ENCODE peak calls at places on chromosomes 6 and 20, in four cellular contexts. Y is gastrocnemius medialis, O is tibial artery, W is tibial nerve. V is an unnamed sample.

GRCh38 chr6:138287144-138287955 is 69.1 kb upstream of the PBOV1 start:
- DNase-seq in Y (no peak), O (no peak), W (no peak), V (no peak)

GRCh38 chr6:1574083-1574761 is 35.5 kb upstream of the FOXC1 start:
- DNase-seq in Y (no peak), O (no peak), W (no peak), V (no peak)

GRCh38 chr6:154485784-154486183 is 24.7 kb downstream of the CNKSR3 start:
- DNase-seq in Y (no peak), O (no peak), W (no peak), V (no peak)

GRCh38 chr6:13303668-13304017 is 24.7 kb downstream of the TBC1D7 start:
- DNase-seq in Y (peak), O (peak), W (peak), V (no peak)

GRCh38 chr20:23111944-23112342 is 25.8 kb upstream of the CD93 start:
- DNase-seq in Y (no peak), O (no peak), W (no peak), V (no peak)

GRCh38 chr6:82040405-82041221 is 206.9 kb downstream of the IBTK start:
- DNase-seq in Y (no peak), O (peak), W (peak), V (peak)

GRCh38 chr20:34268145-34268544 is 26.9 kb downstream of the ASIP start:
- DNase-seq in Y (no peak), O (no peak), W (no peak), V (no peak)

GRCh38 chr6:12485226-12485764 is 195.1 kb downstream of the EDN1 start:
- DNase-seq in Y (no peak), O (no peak), W (no peak), V (no peak)

GRCh38 chr6:74356385-74356784 is 660.4 kb downstream of the CD109 start:
- DNase-seq in Y (no peak), O (no peak), W (no peak), V (peak)

GRCh38 chr6:34696189-34696738 is 303 bp downstream of the ILRUN start:
- DNase-seq in Y (peak), O (no peak), W (no peak), V (peak)

GRCh38 chr6:170257376-170257775 is 33.5 kb downstream of the DLL1 start:
- DNase-seq in Y (no peak), O (no peak), W (no peak), V (no peak)

GRCh38 chr6:129490551-129491245 is 219.3 kb downstream of the ARHGAP18 start:
- DNase-seq in Y (no peak), O (peak), W (peak), V (peak)

GRCh38 chr6:147106759-147107401 is 97.3 kb upstream of the STXBP5 start:
- DNase-seq in Y (no peak), O (no peak), W (no peak), V (no peak)

GRCh38 chr6:26216886-26217713 is 129.9 kb downstream of the HFE start:
- DNase-seq in Y (no peak), O (peak), W (peak), V (no peak)

GRCh38 chr20:1125266-1125665 is 6.9 kb downstream of the PSMF1 start:
- DNase-seq in Y (no peak), O (no peak), W (no peak), V (no peak)

GRCh38 chr20:19423892-19424620 is 211.6 kb downstream of the SLC24A3 start:
- DNase-seq in Y (no peak), O (no peak), W (no peak), V (no peak)

GRCh38 chr6:36793296-36793912 is 45.8 kb downstream of the CPNE5 start:
- DNase-seq in Y (no peak), O (no peak), W (no peak), V (no peak)

GRCh38 chr20:52175840-52176239 is 15.7 kb downstream of the ZFP64 start:
- DNase-seq in Y (no peak), O (no peak), W (no peak), V (no peak)

GRCh38 chr20:18138639-18139583 is 1.2 kb downstream of the KAT14 start:
- DNase-seq in Y (no peak), O (no peak), W (no peak), V (no peak)

GRCh38 chr6:110874880-110875547 is 429 bp downstream of the AMD1 start:
- DNase-seq in Y (peak), O (peak), W (no peak), V (peak)

GRCh38 chr20:49292010-49292409 is 14.2 kb upstream of the ZNFX1 start:
- DNase-seq in Y (no peak), O (no peak), W (no peak), V (no peak)

GRCh38 chr6:55014321-55015088 is 159.8 kb upstream of the HCRTR2 start:
- DNase-seq in Y (no peak), O (no peak), W (no peak), V (no peak)

GRCh38 chr20:32508775-32509119 is 76.4 kb downstream of the NOL4L start:
- DNase-seq in Y (no peak), O (no peak), W (no peak), V (no peak)

GRCh38 chr20:32510601-32511357 is 74.4 kb downstream of the NOL4L start:
- DNase-seq in Y (no peak), O (no peak), W (no peak), V (no peak)

GRCh38 chr20:32510120-32510600 is 75.0 kb downstream of the NOL4L start:
- DNase-seq in Y (no peak), O (no peak), W (no peak), V (no peak)

GRCh38 chr20:32507998-32508774 is 76.9 kb downstream of the NOL4L start:
- DNase-seq in Y (no peak), O (no peak), W (no peak), V (no peak)

GRCh38 chr20:32509639-32510066 is 75.5 kb downstream of the NOL4L start:
- DNase-seq in Y (no peak), O (no peak), W (no peak), V (no peak)
- TF ChIP-seq CTCF in Y (no peak), O (no peak), W (no peak), V (no peak)

DNA sequence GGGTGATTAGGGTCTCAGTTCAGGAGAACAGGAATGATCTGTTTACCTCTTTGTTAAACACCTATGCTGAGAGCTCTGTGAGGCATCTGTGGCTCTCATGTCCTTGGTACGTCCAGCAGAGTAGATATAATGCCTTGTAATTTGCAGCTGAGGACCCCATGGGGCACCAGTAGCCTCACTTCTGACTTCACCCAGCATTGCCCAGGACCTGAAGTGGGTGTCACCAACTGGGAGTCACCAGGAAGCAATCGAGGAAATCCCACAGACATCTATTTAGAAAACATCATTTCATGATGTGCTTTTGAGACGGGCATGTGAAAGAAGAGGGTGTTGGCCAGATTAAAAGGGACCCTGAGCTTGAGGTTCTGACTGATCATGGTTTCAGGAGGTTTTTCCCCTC is 8.8 kb downstream of the EDN3 start:
- DNase-seq in Y (no peak), O (no peak), W (no peak), V (no peak)
- H3K27ac ChIP-seq in Y (no peak), O (no peak), W (no peak), V (no peak)

GRCh38 chr6:43494321-43494720 is 15.8 kb downstream of the LRRC73 start:
- DNase-seq in Y (no peak), O (no peak), W (no peak), V (no peak)

GRCh38 chr6:43496370-43497128 is 13.6 kb downstream of the LRRC73 start:
- DNase-seq in Y (no peak), O (no peak), W (no peak), V (peak)

GRCh38 chr6:43494766-43495165 is 15.4 kb downstream of the LRRC73 start:
- DNase-seq in Y (no peak), O (no peak), W (no peak), V (no peak)

GRCh38 chr6:43497129-43497396 is 13.1 kb downstream of the LRRC73 start:
- DNase-seq in Y (no peak), O (no peak), W (no peak), V (no peak)

DNA sequence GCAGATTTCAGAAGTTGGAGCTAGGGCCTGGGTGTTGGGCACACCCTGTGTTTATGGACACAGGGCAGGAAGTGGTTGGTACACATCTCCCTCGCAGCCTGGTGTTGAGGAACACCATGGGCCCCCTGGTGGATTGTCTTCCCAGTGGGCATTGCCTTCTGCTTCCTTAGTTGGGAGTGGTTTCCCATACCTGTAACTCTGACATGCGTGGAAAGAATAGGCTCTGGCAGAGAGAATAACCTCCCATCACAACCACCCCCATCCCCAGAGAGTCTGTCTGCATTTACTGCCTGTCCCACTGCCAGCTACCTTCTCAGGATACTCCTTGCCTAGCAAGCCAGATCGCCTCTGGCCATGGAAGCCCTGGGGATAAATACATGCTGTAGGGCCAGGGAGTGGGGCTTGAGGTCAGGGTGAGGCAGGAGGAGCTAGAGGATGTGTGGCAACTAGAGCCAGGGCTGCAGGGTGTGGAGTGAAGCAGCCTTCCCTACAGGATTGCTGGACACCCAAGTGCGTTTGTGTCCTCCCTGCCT is 14.7 kb downstream of the LRRC73 start:
- DNase-seq in Y (no peak), O (no peak), W (no peak), V (peak)
- TF ChIP-seq CTCF in Y (no peak), O (no peak), W (no peak), V (no peak)

GRCh38 chr6:65448806-65449397 is 258.1 kb downstream of the EYS start:
- DNase-seq in Y (no peak), O (no peak), W (no peak), V (no peak)
- H3K27ac ChIP-seq in Y (no peak), O (no peak), W (no peak), V (no peak)

DNA sequence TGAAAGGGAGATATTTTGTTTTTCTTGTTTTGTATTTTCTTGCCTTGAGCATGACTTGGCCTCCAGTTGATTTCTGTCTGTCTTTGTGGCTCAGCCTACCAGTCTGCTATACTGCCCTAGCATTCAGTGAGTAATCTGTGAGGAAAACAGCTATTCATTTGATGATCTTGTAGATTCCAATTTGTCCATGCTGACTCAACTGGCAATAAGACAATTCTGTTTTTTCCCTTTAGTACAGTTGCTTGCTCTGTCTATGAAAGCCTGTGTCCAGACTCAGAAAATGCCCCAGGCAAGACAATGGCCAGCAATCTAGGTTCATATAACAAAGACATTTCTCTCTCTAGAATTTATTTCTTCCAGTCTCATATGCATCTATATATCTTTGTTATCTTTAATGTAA is 10.9 kb upstream of the SOX4 start:
- DNase-seq in Y (no peak), O (no peak), W (no peak), V (no peak)
- TF ChIP-seq CTCF in Y (no peak), O (no peak), W (no peak), V (no peak)

DNA sequence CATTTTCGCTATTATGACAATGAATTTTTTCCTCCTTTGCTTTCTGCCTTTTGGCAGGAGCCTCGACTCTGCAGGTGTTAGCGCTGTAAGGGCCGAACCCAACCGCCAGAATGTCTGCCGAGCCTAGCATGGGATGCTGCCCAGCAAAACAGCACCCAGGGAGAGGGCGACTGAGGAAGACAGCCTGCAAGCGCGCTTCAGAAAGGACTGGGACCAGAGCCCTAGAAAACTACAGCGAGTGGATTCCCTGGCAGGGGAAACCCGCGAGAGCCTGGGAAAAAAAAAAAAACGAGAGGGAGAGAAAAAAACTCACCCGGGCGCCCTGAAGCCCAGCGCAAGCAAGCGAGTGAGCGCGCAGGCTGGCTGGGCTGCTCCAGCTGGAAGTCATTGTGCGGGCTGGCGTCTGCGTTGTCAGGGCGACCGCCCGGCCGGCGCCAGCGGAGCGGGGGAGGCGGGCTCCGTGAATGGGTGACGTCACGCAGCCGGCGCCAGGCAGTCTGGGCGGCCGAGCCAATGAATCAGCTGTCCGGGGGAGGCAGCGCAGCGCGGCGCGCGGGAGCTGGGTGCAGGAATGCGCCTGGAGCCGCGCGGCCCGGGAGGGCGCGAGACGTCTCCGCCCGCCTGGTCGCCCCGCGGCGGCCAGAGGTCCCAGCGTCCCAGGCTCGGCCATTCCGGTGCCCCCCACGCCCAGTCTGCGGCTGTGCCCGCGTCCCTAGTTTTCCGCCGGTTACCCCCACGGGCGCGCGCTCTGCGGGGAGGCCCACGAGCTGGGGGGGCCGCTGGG is 32.6 kb upstream of the ID4 start:
- DNase-seq in Y (peak), O (peak), W (peak), V (peak)
- H3K27ac ChIP-seq in Y (peak), O (peak), W (peak), V (peak)

GRCh38 chr20:4449977-4450715 is 271.6 kb upstream of the PRND start:
- DNase-seq in Y (no peak), O (no peak), W (no peak), V (no peak)
- TF ChIP-seq CTCF in Y (no peak), O (peak), W (no peak), V (no peak)